ENCODE peak calls at places on chromosome 20, in six cellular contexts. X is H1, P is HCT116, O is HepG2, B is K562, U is SK-N-SH. J is an unnamed sample.

GRCh38 chr20:33830371-33830770 is 19.2 kb downstream of the CHMP4B start:
- DNase-seq in X (no peak), P (no peak), O (no peak), B (no peak), U (no peak), J (no peak)

GRCh38 chr20:59013031-59013951 is 5.9 kb upstream of the TUBB1 start:
- DNase-seq in X (no peak), P (no peak), O (no peak), B (no peak), U (no peak), J (no peak)

GRCh38 chr20:50543326-50543725 is 33.1 kb downstream of the PTPN1 start:
- DNase-seq in X (no peak), P (no peak), O (no peak), B (no peak), U (no peak), J (no peak)

GRCh38 chr20:47768016-47768953 is 17.0 kb downstream of the SULF2 start:
- DNase-seq in X (no peak), P (no peak), O (no peak), B (no peak), U (no peak), J (no peak)

GRCh38 chr20:45410887-45411286 is 2.8 kb downstream of the DBNDD2 start:
- DNase-seq in X (no peak), P (no peak), O (no peak), B (no peak), U (no peak), J (peak)

GRCh38 chr20:49775229-49775693 is 37.4 kb upstream of the SLC9A8 start:
- DNase-seq in X (peak), P (peak), O (peak), B (peak), U (no peak), J (no peak)

GRCh38 chr20:64155258-64156135 is 8.8 kb upstream of the MYT1 start:
- DNase-seq in X (no peak), P (no peak), O (no peak), B (no peak), U (peak), J (peak)

GRCh38 chr20:48015943-48016723 is 230.9 kb upstream of the SULF2 start:
- DNase-seq in X (no peak), P (no peak), O (no peak), B (no peak), U (no peak), J (no peak)

GRCh38 chr20:25147716-25148115 is 47.8 kb upstream of the ENTPD6 start:
- DNase-seq in X (no peak), P (no peak), O (no peak), B (no peak), U (no peak), J (no peak)

GRCh38 chr20:48295445-48295903 is 510.2 kb upstream of the SULF2 start:
- DNase-seq in X (peak), P (peak), O (peak), B (no peak), U (no peak), J (peak)

GRCh38 chr20:50042370-50043313 is 59.9 kb downstream of the SNAI1 start:
- DNase-seq in X (no peak), P (no peak), O (no peak), B (no peak), U (no peak), J (no peak)

GRCh38 chr20:12318043-12318442 is 400.4 kb downstream of the BTBD3 start:
- DNase-seq in X (no peak), P (no peak), O (no peak), B (no peak), U (no peak), J (no peak)

GRCh38 chr20:48750941-48751620 is 76.7 kb downstream of the PREX1 start:
- DNase-seq in X (peak), P (no peak), O (no peak), B (no peak), U (peak), J (no peak)

GRCh38 chr20:64091762-64092161 is 7.6 kb upstream of the LKAAEAR1 start:
- DNase-seq in X (no peak), P (no peak), O (no peak), B (peak), U (peak), J (no peak)

GRCh38 chr20:20010639-20011500 is 6.3 kb upstream of the NAA20 start:
- DNase-seq in X (no peak), P (no peak), O (peak), B (no peak), U (no peak), J (no peak)

GRCh38 chr20:24622856-24623255 is 153.4 kb downstream of the SYNDIG1 start:
- DNase-seq in X (no peak), P (no peak), O (no peak), B (no peak), U (no peak), J (no peak)

GRCh38 chr20:42895062-42895461 is 294.6 kb downstream of the PTPRT start:
- DNase-seq in X (no peak), P (no peak), O (no peak), B (no peak), U (no peak), J (no peak)

GRCh38 chr20:57056651-57057050 is 209.8 kb downstream of the BMP7 start:
- DNase-seq in X (no peak), P (no peak), O (no peak), B (no peak), U (no peak), J (no peak)

GRCh38 chr20:46376196-46376785 is 30.1 kb downstream of the ELMO2 start:
- DNase-seq in X (no peak), P (no peak), O (no peak), B (no peak), U (no peak), J (no peak)

GRCh38 chr20:49877254-49877990 is 37.9 kb downstream of the SPATA2 start:
- DNase-seq in X (no peak), P (no peak), O (no peak), B (no peak), U (no peak), J (no peak)

GRCh38 chr20:46063652-46064054 is 26.1 kb downstream of the NCOA5 start:
- DNase-seq in X (no peak), P (no peak), O (no peak), B (no peak), U (no peak), J (no peak)

GRCh38 chr20:32155017-32155965 is 45.8 kb downstream of the TM9SF4 start:
- DNase-seq in X (peak), P (no peak), O (peak), B (no peak), U (peak), J (no peak)

GRCh38 chr20:36236786-36237121 is 476 bp downstream of the AAR2 start:
- DNase-seq in X (no peak), P (no peak), O (no peak), B (no peak), U (no peak), J (no peak)

GRCh38 chr20:2759603-2760360 is 40.6 kb downstream of the CPXM1 start:
- DNase-seq in X (no peak), P (no peak), O (no peak), B (no peak), U (no peak), J (no peak)

GRCh38 chr20:49179368-49180277 is 8.5 kb downstream of the STAU1 start:
- DNase-seq in X (no peak), P (no peak), O (peak), B (no peak), U (no peak), J (peak)

GRCh38 chr20:61775423-61775822 is 290.3 kb downstream of the TAF4 start:
- DNase-seq in X (no peak), P (no peak), O (no peak), B (no peak), U (no peak), J (no peak)

GRCh38 chr20:48288930-48289507 is 503.7 kb upstream of the SULF2 start:
- DNase-seq in X (no peak), P (no peak), O (peak), B (no peak), U (no peak), J (peak)

GRCh38 chr20:25863536-25864325 is 167.1 kb upstream of the ZNF337 start:
- DNase-seq in X (no peak), P (no peak), O (peak), B (no peak), U (peak), J (peak)

GRCh38 chr20:21303872-21304586 is 898 bp downstream of the XRN2 start:
- DNase-seq in X (no peak), P (no peak), O (no peak), B (no peak), U (no peak), J (no peak)

GRCh38 chr20:22464312-22465003 is 119.9 kb downstream of the FOXA2 start:
- DNase-seq in X (no peak), P (no peak), O (no peak), B (no peak), U (no peak), J (no peak)

GRCh38 chr20:34872604-34873224 is at the start of gene GGT7:
- DNase-seq in X (peak), P (peak), O (peak), B (peak), U (peak), J (peak)
- TF ChIP-seq JUND in X (no peak), P (no peak), O (peak), B (no peak), U (no peak), J (no peak)

GRCh38 chr20:10079964-10080363 is 45.2 kb downstream of the ANKEF1 start:
- DNase-seq in X (no peak), P (no peak), O (no peak), B (no peak), U (no peak), J (no peak)
- TF ChIP-seq JUND in X (no peak), P (no peak), O (no peak), B (no peak), U (peak), J (no peak)

GRCh38 chr20:43921227-43921780 is 6.7 kb downstream of the TOX2 start:
- DNase-seq in X (no peak), P (no peak), O (no peak), B (no peak), U (no peak), J (no peak)

GRCh38 chr20:43922614-43923013 is 8.0 kb downstream of the TOX2 start:
- DNase-seq in X (no peak), P (no peak), O (no peak), B (no peak), U (no peak), J (no peak)

GRCh38 chr20:43923322-43923721 is 8.7 kb downstream of the TOX2 start:
- DNase-seq in X (no peak), P (no peak), O (no peak), B (no peak), U (no peak), J (no peak)

GRCh38 chr20:43919686-43920403 is 5.2 kb downstream of the TOX2 start:
- DNase-seq in X (no peak), P (no peak), O (no peak), B (no peak), U (no peak), J (peak)

DNA sequence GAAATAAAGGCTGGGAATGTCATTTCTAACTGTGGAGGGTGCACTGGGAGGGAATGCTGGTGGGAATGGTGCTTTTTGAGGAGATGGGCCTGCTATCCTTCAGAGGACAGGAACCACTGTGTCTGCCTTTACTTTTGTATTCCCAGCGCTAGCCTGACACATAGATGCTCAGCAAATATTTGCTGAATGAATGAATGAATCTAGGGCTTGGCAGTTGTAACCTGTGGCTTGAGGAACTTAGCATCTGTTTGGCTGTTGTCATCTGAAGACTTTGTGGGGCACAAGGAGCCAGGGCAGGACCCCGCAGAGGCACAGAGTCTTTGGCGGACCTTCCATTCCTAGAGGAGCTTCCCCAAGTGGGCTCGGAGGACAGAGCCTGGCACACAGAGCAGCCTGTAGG is 6.1 kb downstream of the TOX2 start:
- DNase-seq in X (no peak), P (no peak), O (no peak), B (no peak), U (no peak), J (no peak)
- TF ChIP-seq JUND in X (no peak), P (no peak), O (no peak), B (no peak), U (no peak), J (no peak)

GRCh38 chr20:7171911-7172310 is 404.4 kb downstream of the BMP2 start:
- DNase-seq in X (no peak), P (no peak), O (no peak), B (no peak), U (no peak), J (no peak)
- TF ChIP-seq JUND in X (no peak), P (no peak), O (no peak), B (no peak), U (no peak), J (no peak)

J was measured in T47D.